ENCODE peak calls at places on chromosomes 6 and 20, in four cellular contexts. E is Ammon's horn, N is pons, K is uterus. P is an unnamed sample.

GRCh38 chr6:139917943-139918342 is 543.5 kb upstream of the CITED2 start:
- DNase-seq in K (no peak), E (no peak), N (no peak), P (no peak)

GRCh38 chr20:10603971-10604864 is 69.6 kb downstream of the JAG1 start:
- DNase-seq in N (peak), E (peak), K (peak), P (peak)

GRCh38 chr6:68778356-68779020 is 143.4 kb downstream of the ADGRB3 start:
- DNase-seq in N (peak), E (peak), K (no peak), P (peak)

GRCh38 chr6:17930321-17930993 is 57.0 kb downstream of the KIF13A start:
- DNase-seq in E (no peak), N (no peak), K (peak), P (no peak)

GRCh38 chr6:157831424-157832249 is 8.6 kb downstream of the SNX9 start:
- DNase-seq in E (no peak), N (no peak), K (no peak), P (no peak)

GRCh38 chr6:30647802-30648460 is 998 bp downstream of the C6orf136 start:
- DNase-seq in E (no peak), K (no peak), N (peak), P (peak)

GRCh38 chr6:36062247-36062646 is 34.6 kb downstream of the MAPK14 start:
- DNase-seq in E (no peak), N (no peak), K (no peak), P (no peak)

GRCh38 chr20:37866051-37866450 is 36.9 kb upstream of the VSTM2L start:
- DNase-seq in E (no peak), N (no peak), K (no peak), P (no peak)

GRCh38 chr6:64330694-64331309 is 695.2 kb downstream of the PHF3 start:
- DNase-seq in N (peak), K (peak), E (peak), P (peak)

GRCh38 chr6:81562169-81562568 is 190.3 kb downstream of the TENT5A start:
- DNase-seq in E (no peak), K (peak), N (no peak), P (no peak)

GRCh38 chr20:44580581-44581268 is 1.7 kb upstream of the PKIG start:
- DNase-seq in K (no peak), N (no peak), E (no peak), P (no peak)

GRCh38 chr20:2130062-2130591 is 28.5 kb downstream of the STK35 start:
- DNase-seq in E (peak), K (no peak), N (peak), P (peak)

GRCh38 chr6:27672113-27672799 is 199.4 kb upstream of the ZNF184 start:
- DNase-seq in K (no peak), N (no peak), E (no peak), P (no peak)

GRCh38 chr6:3410385-3411360 is 46.2 kb downstream of the SLC22A23 start:
- DNase-seq in E (peak), N (peak), K (peak), P (peak)

GRCh38 chr20:11091496-11091895 is 417.7 kb upstream of the JAG1 start:
- DNase-seq in K (no peak), N (no peak), E (no peak), P (no peak)

GRCh38 chr6:4932506-4932903 is 71.3 kb downstream of the RPP40 start:
- DNase-seq in E (no peak), N (no peak), K (no peak), P (no peak)

GRCh38 chr20:58682656-58683055 is 9.9 kb upstream of the NPEPL1 start:
- DNase-seq in K (no peak), N (no peak), E (no peak), P (no peak)

GRCh38 chr6:129717287-129717686 is 7.3 kb upstream of the ARHGAP18 start:
- DNase-seq in N (no peak), K (no peak), E (no peak), P (no peak)

GRCh38 chr6:133992992-133993682 is 40.1 kb downstream of the TBPL1 start:
- DNase-seq in E (no peak), N (no peak), K (no peak), P (no peak)

GRCh38 chr20:57879437-57880115 is 169.8 kb upstream of the PMEPA1 start:
- DNase-seq in E (no peak), K (peak), N (no peak), P (no peak)

GRCh38 chr6:48883116-48883515 is 579.9 kb downstream of the MMUT start:
- DNase-seq in K (no peak), E (no peak), N (no peak), P (no peak)

GRCh38 chr6:30041821-30042220 is 19.2 kb upstream of the POLR1H start:
- DNase-seq in N (no peak), K (no peak), E (no peak), P (no peak)

P was measured in midbrain.